ENCODE peak calls at places on chromosomes 12 and 14, in four cellular contexts. C is uterus, L is AG04450, S is ovary. F is an unnamed sample.

GRCh38 chr14:36264595-36264994 is 55.8 kb downstream of the MBIP start:
- DNase-seq in C (no peak), L (no peak), S (no peak), F (no peak)

GRCh38 chr14:99930420-99931274 is 134.6 kb upstream of the EVL start:
- DNase-seq in C (no peak), L (no peak), S (no peak), F (no peak)

GRCh38 chr12:54890339-54890738 is 36.0 kb downstream of the MUCL1 start:
- DNase-seq in C (no peak), L (no peak), S (no peak), F (no peak)

GRCh38 chr14:40859065-40859464 is 747.6 kb upstream of the LRFN5 start:
- DNase-seq in C (no peak), L (no peak), S (no peak), F (no peak)

GRCh38 chr12:96060041-96060440 is 24.7 kb upstream of the LTA4H start:
- DNase-seq in C (no peak), L (no peak), S (no peak), F (no peak)

GRCh38 chr12:29405561-29405960 is 24.6 kb upstream of the ERGIC2 start:
- DNase-seq in C (no peak), L (no peak), S (no peak), F (no peak)

GRCh38 chr14:91376547-91377477 is 40.8 kb downstream of the CCDC88C start:
- DNase-seq in C (no peak), L (no peak), S (no peak), F (no peak)

GRCh38 chr12:6961695-6962284 is 8.7 kb downstream of the PHB2 start:
- DNase-seq in C (peak), L (no peak), S (peak), F (peak)

GRCh38 chr12:125773033-125773432 is 707.8 kb downstream of the AACS start:
- DNase-seq in C (no peak), L (no peak), S (no peak), F (no peak)

GRCh38 chr14:58501214-58501816 is 73.8 kb downstream of the KIAA0586 start:
- DNase-seq in C (no peak), L (peak), S (no peak), F (no peak)

GRCh38 chr14:61965030-61965745 is 203.0 kb downstream of the SNAPC1 start:
- DNase-seq in C (no peak), L (peak), S (no peak), F (no peak)

GRCh38 chr12:18345021-18345735 is 83.9 kb downstream of the PIK3C2G start:
- DNase-seq in C (no peak), L (no peak), S (no peak), F (no peak)

GRCh38 chr14:24430682-24431568 is 1.2 kb downstream of the KHNYN start:
- DNase-seq in C (peak), L (no peak), S (peak), F (no peak)

GRCh38 chr14:76564471-76565119 is 188.7 kb downstream of the ESRRB start:
- DNase-seq in C (no peak), L (no peak), S (no peak), F (no peak)

GRCh38 chr14:58667900-58668299 is 30.1 kb downstream of the DACT1 start:
- DNase-seq in C (no peak), L (no peak), S (no peak), F (no peak)

GRCh38 chr14:90388437-90388836 is 8.4 kb upstream of the CALM1 start:
- DNase-seq in C (no peak), L (peak), S (no peak), F (no peak)

GRCh38 chr14:66009104-66009503 is 477.1 kb upstream of the CCDC196 start:
- DNase-seq in C (no peak), L (no peak), S (no peak), F (no peak)

GRCh38 chr12:4506870-4507269 is 31.8 kb upstream of the RAD51AP1 start:
- DNase-seq in C (no peak), L (peak), S (no peak), F (no peak)

GRCh38 chr12:127811988-127812387 is 455.0 kb upstream of the TMEM132C start:
- DNase-seq in C (peak), L (no peak), S (no peak), F (no peak)

GRCh38 chr12:57085999-57086950 is 2.6 kb upstream of the NAB2 start:
- DNase-seq in C (peak), L (no peak), S (peak), F (no peak)

GRCh38 chr12:11823043-11823442 is 173.6 kb downstream of the ETV6 start:
- DNase-seq in C (no peak), L (peak), S (no peak), F (no peak)
- H3K4me3 ChIP-seq in C (no peak), L (no peak), S (no peak), F (no peak)

DNA sequence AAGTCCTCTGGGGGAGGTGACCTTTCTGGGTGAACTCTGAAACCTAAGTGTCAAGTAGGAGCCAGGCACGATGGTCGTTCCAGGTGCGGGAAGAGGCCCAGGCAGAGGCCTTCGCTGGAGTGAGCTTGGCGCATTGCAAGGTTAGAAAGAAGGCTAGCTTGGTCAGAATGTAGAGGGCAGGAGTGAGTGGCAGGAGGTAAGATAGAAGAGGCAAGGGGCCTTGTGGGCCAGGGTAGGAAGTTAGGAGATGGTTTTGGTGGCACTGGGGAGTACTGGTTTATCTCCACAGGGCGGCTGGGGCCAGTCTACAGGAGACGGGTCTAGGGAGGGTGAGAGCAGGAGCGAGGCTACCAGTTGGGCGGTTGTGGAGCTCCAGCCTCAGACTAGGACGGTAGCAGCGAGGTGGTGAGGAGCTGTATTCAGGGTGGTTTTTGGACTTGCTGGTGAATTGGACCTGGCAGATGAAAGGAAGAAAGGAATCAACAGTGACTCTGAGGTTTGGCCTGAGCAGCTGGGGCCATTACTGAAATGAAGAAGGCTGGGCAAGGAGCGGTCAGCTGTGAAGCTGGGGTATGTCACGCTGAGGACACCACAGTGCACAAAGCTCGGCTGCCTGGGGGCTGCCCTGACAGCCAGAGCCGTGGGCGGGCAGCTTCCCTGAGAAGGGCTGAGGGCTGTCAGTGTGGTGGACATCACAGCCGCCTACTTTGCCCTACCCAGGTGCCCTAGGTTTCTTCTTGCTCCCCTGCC is 9.1 kb downstream of the MLXIP start:
- DNase-seq in C (no peak), L (no peak), S (no peak), F (no peak)
- H3K4me3 ChIP-seq in C (no peak), L (no peak), S (no peak), F (peak)

DNA sequence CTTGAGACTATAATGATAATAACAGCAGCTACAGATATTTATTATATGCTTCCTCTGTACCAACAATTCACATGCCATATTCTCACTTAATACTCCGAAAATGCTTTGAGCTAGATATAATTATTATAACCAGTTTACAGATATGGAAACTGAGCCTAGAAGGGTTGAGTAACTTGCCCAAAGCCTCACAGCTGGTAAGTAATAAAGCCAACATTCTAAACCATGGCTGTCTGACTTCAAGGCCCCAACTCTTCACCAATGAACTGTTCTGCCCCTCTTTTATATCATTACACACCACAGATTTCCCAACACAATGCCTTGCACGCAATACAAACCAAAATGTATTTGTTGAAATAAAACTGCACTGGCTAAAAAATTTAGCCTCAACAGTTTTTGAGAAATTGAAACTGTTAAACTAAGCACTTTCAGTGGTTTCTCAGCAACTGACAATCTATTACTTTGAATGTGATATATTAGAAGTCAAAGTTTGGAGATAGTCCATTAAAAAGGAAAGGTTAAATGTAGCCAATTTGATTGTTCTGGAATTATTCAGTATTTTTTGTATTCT is 222.5 kb upstream of the ARHGAP5 start:
- DNase-seq in C (no peak), L (no peak), S (no peak), F (no peak)
- H3K4me3 ChIP-seq in C (no peak), L (no peak), S (no peak), F (no peak)

GRCh38 chr14:92688434-92689375 is 59.7 kb downstream of the LGMN start:
- DNase-seq in C (no peak), L (no peak), S (no peak), F (no peak)
- H3K4me3 ChIP-seq in C (no peak), L (no peak), S (no peak), F (no peak)

GRCh38 chr12:106583578-106584103 is 837 bp downstream of the RFX4 start:
- DNase-seq in C (no peak), L (no peak), S (no peak), F (no peak)
- H3K4me3 ChIP-seq in C (no peak), L (peak), S (peak), F (peak)

GRCh38 chr14:22071001-22071400 is 397.4 kb upstream of the OR4E1 start:
- DNase-seq in C (no peak), L (no peak), S (no peak), F (no peak)

GRCh38 chr14:22065372-22065771 is 391.8 kb upstream of the OR4E1 start:
- DNase-seq in C (no peak), L (no peak), S (no peak), F (no peak)

DNA sequence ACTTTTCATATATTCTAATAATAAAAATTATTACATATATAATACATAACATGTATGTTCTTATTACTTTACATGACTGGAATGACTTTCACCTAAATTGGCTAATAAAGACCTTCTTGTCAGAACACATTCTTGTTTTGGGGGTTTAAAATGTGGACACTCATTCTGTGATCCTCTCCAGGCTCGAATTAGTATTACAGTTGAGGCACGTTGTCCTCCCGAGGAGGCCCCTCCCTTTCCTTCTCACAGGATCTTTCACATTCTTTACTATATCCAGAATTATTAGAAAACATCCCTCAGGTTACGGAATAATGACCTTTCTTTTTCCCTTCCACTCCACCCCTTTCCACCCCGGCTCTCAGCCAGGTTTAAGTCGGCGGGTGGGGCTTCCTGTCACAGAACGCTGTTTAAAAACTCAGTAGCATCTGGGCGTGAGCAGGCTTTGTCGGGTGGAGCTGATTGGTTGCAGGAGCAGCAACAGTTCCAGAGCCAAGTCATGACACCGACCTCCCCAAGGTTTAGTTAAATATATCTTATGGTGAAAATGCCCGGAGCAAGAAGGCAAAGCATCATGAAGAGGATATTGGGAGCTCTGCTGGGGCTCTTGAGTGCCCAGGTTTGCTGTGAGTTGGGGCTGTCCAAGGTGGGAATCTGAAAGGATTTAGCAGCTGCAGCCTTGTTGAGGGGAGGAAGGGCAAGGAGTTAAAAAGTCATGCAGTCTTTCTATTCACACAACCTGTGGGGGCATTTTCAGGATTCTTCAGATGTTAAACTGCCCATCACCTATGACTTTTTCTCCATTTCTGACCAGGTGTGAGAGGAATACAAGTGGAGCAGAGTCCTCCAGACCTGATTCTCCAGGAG is 396.7 kb upstream of the OR4E1 start:
- DNase-seq in C (no peak), L (no peak), S (no peak), F (no peak)
- H3K4me3 ChIP-seq in C (no peak), L (no peak), S (no peak), F (no peak)

GRCh38 chr14:38207342-38207741 is 362 bp upstream of the SSTR1 start:
- DNase-seq in C (no peak), L (no peak), S (no peak), F (no peak)

GRCh38 chr14:38209572-38210159 is 2.0 kb downstream of the SSTR1 start:
- DNase-seq in C (no peak), L (no peak), S (no peak), F (no peak)

GRCh38 chr14:38208825-38209562 is 1.3 kb downstream of the SSTR1 start:
- DNase-seq in C (no peak), L (no peak), S (no peak), F (no peak)

GRCh38 chr14:38206689-38207088 is 1.0 kb upstream of the SSTR1 start:
- DNase-seq in C (no peak), L (no peak), S (no peak), F (no peak)

GRCh38 chr14:38207830-38208815 is at the start of gene SSTR1:
- DNase-seq in C (no peak), L (no peak), S (no peak), F (no peak)
- H3K4me3 ChIP-seq in C (peak), L (peak), S (peak), F (peak)

DNA sequence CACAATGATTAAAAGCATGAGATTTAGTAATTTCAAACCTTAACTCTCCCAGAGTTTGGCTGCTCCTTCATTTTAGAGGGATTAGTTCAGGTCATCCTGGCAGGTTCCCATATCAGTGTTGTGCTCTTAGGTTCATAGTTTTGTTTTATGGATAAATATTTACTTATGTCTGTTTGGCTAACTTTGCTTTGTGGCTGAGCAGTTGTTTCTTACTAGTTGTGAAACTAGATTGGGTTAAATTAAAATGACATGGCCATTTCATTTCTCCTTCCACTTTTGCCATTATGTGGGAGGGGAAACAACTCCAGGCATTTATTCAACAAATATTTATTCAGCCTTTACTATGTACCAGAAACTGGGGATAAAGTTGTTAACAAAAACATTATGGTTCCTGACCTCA is 158.8 kb downstream of the TMTC3 start:
- DNase-seq in C (no peak), L (no peak), S (no peak), F (no peak)
- H3K4me3 ChIP-seq in C (no peak), L (no peak), S (no peak), F (no peak)

DNA sequence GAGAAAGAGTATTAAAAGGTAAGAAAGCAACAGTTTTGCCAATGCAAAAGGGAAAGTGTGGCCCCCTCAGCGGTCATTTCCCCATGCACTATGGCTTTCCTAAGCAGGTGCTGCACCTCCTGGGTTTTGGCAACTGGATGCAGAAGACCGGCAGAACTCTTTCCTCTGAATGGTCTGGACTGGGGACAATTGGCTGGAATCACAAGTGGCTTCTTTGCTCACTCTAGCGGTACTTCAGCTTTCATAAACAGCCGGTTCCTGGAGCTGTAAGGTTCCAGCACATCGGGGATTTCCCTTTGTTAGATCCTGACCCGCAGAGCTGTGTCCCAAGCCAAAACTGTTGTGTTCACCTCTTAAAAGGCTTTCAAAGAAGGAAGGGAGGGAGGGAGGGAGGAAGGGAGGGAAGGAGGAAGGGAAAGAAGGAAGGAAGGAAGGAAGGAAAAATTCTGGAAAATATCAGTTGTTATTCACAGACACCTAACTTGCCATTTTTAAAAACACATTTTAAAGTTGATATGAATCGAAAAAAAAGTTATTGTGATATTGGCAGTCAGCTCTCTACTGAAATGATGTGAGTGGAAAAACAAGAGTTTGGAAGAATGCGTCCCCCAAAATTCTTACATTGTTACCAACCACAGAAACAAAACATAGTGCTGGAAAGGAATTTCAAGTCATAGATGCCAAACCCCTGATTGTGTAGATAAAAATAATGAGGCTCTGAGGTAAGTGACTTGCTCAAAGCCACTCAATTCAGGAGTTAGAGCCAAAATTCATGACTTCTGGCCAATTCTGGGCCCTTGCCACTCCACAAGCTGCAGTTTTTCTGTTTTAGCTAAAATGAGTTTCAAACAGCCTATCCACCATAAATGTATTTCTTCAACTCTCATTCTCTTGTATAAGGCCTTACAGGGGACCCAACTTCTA is 220.6 kb upstream of the HMGA2 start:
- DNase-seq in C (no peak), L (peak), S (no peak), F (no peak)
- H3K4me3 ChIP-seq in C (no peak), L (peak), S (no peak), F (peak)

F was measured in coronary artery.